ENCODE peak calls at places on chromosomes 2 and 18, in eight cellular contexts. Y is epithelial cell of esophagus, B is skeletal muscle cell, Z is cardiac muscle cell, H is lower lobe of right lung, F is mammary epithelial cell, E is hippocampal formation, U is fibroblast of lung. T is an unnamed sample.

GRCh38 chr2:101740555-101740964 is 43.1 kb downstream of the MAP4K4 start:
- DNase-seq in U (no peak), F (no peak), Y (no peak), E (no peak), B (no peak), H (no peak), Z (no peak), T (no peak)

GRCh38 chr2:159124441-159124911 is 156.0 kb downstream of the TANC1 start:
- DNase-seq in Z (peak), B (peak), Y (peak), E (no peak), F (peak), U (peak), H (no peak), T (no peak)

GRCh38 chr2:47403829-47404228 is 873 bp downstream of the MSH2 start:
- DNase-seq in F (no peak), B (no peak), H (no peak), U (no peak), Y (peak), E (no peak), Z (no peak), T (no peak)

GRCh38 chr2:240947607-240948006 is 41.5 kb downstream of the CROCC2 start:
- DNase-seq in E (no peak), F (no peak), U (no peak), B (no peak), H (no peak), Y (no peak), Z (no peak), T (peak)

GRCh38 chr2:207163815-207164747 is 1.7 kb downstream of the KLF7 start:
- DNase-seq in E (peak), H (peak), Y (peak), Z (peak), F (peak), B (no peak), U (peak), T (peak)

GRCh38 chr2:190382851-190383250 is 25.3 kb upstream of the MFSD6 start:
- DNase-seq in U (peak), H (no peak), Y (peak), F (peak), E (peak), Z (peak), B (no peak), T (no peak)

GRCh38 chr18:46696268-46696667 is 39.2 kb upstream of the LOXHD1 start:
- DNase-seq in H (no peak), B (no peak), F (no peak), Z (no peak), Y (no peak), E (no peak), U (no peak), T (no peak)

GRCh38 chr2:109521233-109521632 is 92.5 kb downstream of the SEPTIN10 start:
- DNase-seq in Z (no peak), H (no peak), U (no peak), F (no peak), Y (no peak), E (no peak), B (no peak), T (no peak)

GRCh38 chr2:44118257-44118656 is 50.4 kb upstream of the PPM1B start:
- DNase-seq in E (no peak), U (no peak), H (no peak), Z (peak), F (no peak), B (no peak), Y (no peak), T (no peak)

GRCh38 chr18:23105581-23106219 is 29.6 kb upstream of the CABLES1 start:
- DNase-seq in H (no peak), U (no peak), B (no peak), Y (peak), F (no peak), Z (no peak), E (no peak), T (no peak)

GRCh38 chr2:212939777-212940531 is 211.5 kb downstream of the IKZF2 start:
- DNase-seq in U (no peak), Y (peak), F (peak), B (no peak), Z (no peak), E (no peak), H (peak), T (no peak)

GRCh38 chr18:25299426-25299825 is 52.5 kb downstream of the ZNF521 start:
- DNase-seq in Z (peak), B (peak), U (peak), E (no peak), F (peak), Y (peak), H (no peak), T (no peak)

GRCh38 chr2:45256173-45256866 is 247.1 kb upstream of the SIX2 start:
- DNase-seq in Y (no peak), Z (no peak), B (no peak), U (no peak), H (no peak), E (peak), F (no peak), T (no peak)

GRCh38 chr2:148617219-148617618 is 27.3 kb upstream of the EPC2 start:
- DNase-seq in Z (no peak), U (no peak), B (no peak), E (no peak), F (no peak), H (no peak), Y (no peak), T (no peak)

GRCh38 chr2:227238242-227239237 is 74.1 kb downstream of the COL4A3 start:
- DNase-seq in F (peak), B (peak), Z (peak), U (peak), E (peak), H (peak), Y (peak), T (peak)

GRCh38 chr2:68807821-68808266 is 63.4 kb downstream of the BMP10 start:
- DNase-seq in Z (peak), H (peak), F (peak), B (no peak), Y (peak), U (peak), E (no peak), T (no peak)

GRCh38 chr2:39513641-39514094 is 76.6 kb upstream of the MAP4K3 start:
- DNase-seq in F (peak), U (peak), H (no peak), E (peak), Z (peak), B (peak), Y (peak), T (no peak)

GRCh38 chr2:9775351-9775750 is 67.9 kb upstream of the TAF1B start:
- DNase-seq in B (no peak), F (no peak), U (no peak), Z (no peak), H (peak), Y (no peak), E (no peak), T (no peak)

GRCh38 chr2:188303363-188304031 is 11.8 kb downstream of the GULP1 start:
- DNase-seq in U (peak), Y (no peak), Z (no peak), B (peak), H (no peak), E (no peak), F (peak), T (no peak)

GRCh38 chr2:203330434-203330833 is 2.2 kb downstream of the ABI2 start:
- DNase-seq in F (peak), Y (peak), H (no peak), E (no peak), Z (peak), B (peak), U (peak), T (no peak)

GRCh38 chr2:227370087-227370486 is 9.0 kb downstream of the TM4SF20 start:
- DNase-seq in Z (peak), H (no peak), F (no peak), U (no peak), Y (no peak), E (no peak), B (no peak), T (no peak)

GRCh38 chr2:33051586-33052385 is 105.0 kb downstream of the LTBP1 start:
- DNase-seq in B (peak), H (no peak), Z (peak), Y (peak), F (peak), U (peak), E (no peak), T (no peak)

GRCh38 chr18:9859232-9859631 is 26.5 kb upstream of the TXNDC2 start:
- DNase-seq in B (no peak), Y (no peak), H (no peak), U (no peak), E (no peak), F (no peak), Z (no peak), T (no peak)

GRCh38 chr2:186848873-186849578 is at the start of gene ZSWIM2:
- DNase-seq in H (peak), F (peak), Z (peak), Y (peak), U (peak), B (peak), E (no peak), T (peak)

GRCh38 chr2:240162531-240162930 is 22.1 kb upstream of the OTOS start:
- DNase-seq in B (no peak), Z (no peak), U (no peak), Y (no peak), F (no peak), H (peak), E (no peak), T (no peak)

T was measured in progenitor cell of endocrine pancreas.